ENCODE peak calls at places on chromosomes 6 and 20, in four cellular contexts. G, T, Q and E are unnamed samples.
A peak's percentile ranks its signal among the peaks of the same experiment; 100 is the strongest.

GRCh38 chr6:16239798-16240123 is 1.4 kb downstream of the GMPR start:
- DNase-seq in G (no peak), Q (peak; percentile 64), T (no peak), E (no peak)

GRCh38 chr6:157050537-157051280 is 272.6 kb downstream of the TMEM242 start:
- DNase-seq in T (peak; percentile 31), G (no peak), Q (peak; percentile 41), E (no peak)

GRCh38 chr6:32807020-32807580 is 9.7 kb downstream of the HLA-DOB start:
- DNase-seq in G (no peak), T (no peak), Q (no peak), E (no peak)

GRCh38 chr6:2524090-2524489 is 226.6 kb downstream of the MYLK4 start:
- DNase-seq in T (no peak), G (no peak), Q (no peak), E (no peak)

GRCh38 chr6:16670183-16670582 is 91.1 kb downstream of the ATXN1 start:
- DNase-seq in T (no peak), Q (no peak), G (no peak), E (peak; percentile 60)

GRCh38 chr20:45367126-45367525 is 4.2 kb downstream of the SYS1 start:
- DNase-seq in G (no peak), T (no peak), Q (no peak), E (no peak)

GRCh38 chr6:158409451-158409850 is 97.2 kb downstream of the TULP4 start:
- DNase-seq in G (no peak), Q (no peak), T (peak; percentile 81), E (no peak)

GRCh38 chr6:126170875-126171489 is 168.9 kb upstream of the CENPW start:
- DNase-seq in T (peak; percentile 55), Q (no peak), G (no peak), E (no peak)

GRCh38 chr20:57392512-57393271 is 1.5 kb downstream of the RBM38 start:
- DNase-seq in Q (peak; percentile 13), G (no peak), T (no peak), E (peak; percentile 77)